ENCODE peak calls at places on chromosomes 3 and 15, in nine cellular contexts. D is heart right ventricle, T is lower leg skin, G is kidney epithelial cell, I is fibroblast of pulmonary artery, J is fibroblast of lung, S is mesendoderm, K is upper lobe of right lung, A is A549. C is an unnamed sample.

GRCh38 chr3:56180433-56180832 is 287.8 kb downstream of the ERC2 start:
- DNase-seq in D (no peak), T (no peak), G (no peak), I (no peak), J (no peak), S (no peak), K (no peak), A (no peak), C (no peak)

GRCh38 chr3:156763931-156764720 is 62.0 kb upstream of the LEKR1 start:
- DNase-seq in D (no peak), T (no peak), G (no peak), I (no peak), J (no peak), S (no peak), K (no peak), A (no peak), C (no peak)

GRCh38 chr3:151305081-151305777 is 11.4 kb downstream of the GPR87 start:
- DNase-seq in D (no peak), T (peak; percentile 81), G (peak; percentile 97), I (peak; percentile 98), J (peak; percentile 99), S (peak; percentile 99), K (peak; percentile 73), A (peak; percentile 82), C (peak; percentile 94)

GRCh38 chr3:27659279-27660021 is 62.7 kb downstream of the EOMES start:
- DNase-seq in D (peak; percentile 62), T (no peak), G (no peak), I (peak; percentile 65), J (peak; percentile 34), S (peak; percentile 70), K (peak; percentile 79), A (peak; percentile 77), C (peak; percentile 71)

GRCh38 chr3:69353492-69353891 is 32.4 kb downstream of the FRMD4B start:
- DNase-seq in D (peak; percentile 42), T (no peak), G (no peak), I (peak; percentile 59), J (no peak), S (no peak), K (peak; percentile 77), A (no peak), C (peak; percentile 55)

GRCh38 chr3:12185172-12185710 is 26.5 kb upstream of the TIMP4 start:
- DNase-seq in D (no peak), T (no peak), G (no peak), I (no peak), J (no peak), S (no peak), K (no peak), A (no peak), C (no peak)

GRCh38 chr3:5022966-5023776 is 43.9 kb downstream of the BHLHE40 start:
- DNase-seq in D (no peak), T (no peak), G (peak; percentile 99), I (peak; percentile 98), J (peak; percentile 100), S (peak; percentile 98), K (no peak), A (peak; percentile 99), C (peak; percentile 92)

GRCh38 chr15:100716456-100717085 is 114.2 kb downstream of the ASB7 start:
- DNase-seq in D (no peak), T (no peak), G (no peak), I (no peak), J (no peak), S (no peak), K (no peak), A (no peak), C (no peak)

GRCh38 chr3:87674397-87675161 is 384.2 kb downstream of the CGGBP1 start:
- DNase-seq in D (no peak), T (no peak), G (no peak), I (no peak), J (no peak), S (no peak), K (no peak), A (no peak), C (no peak)

GRCh38 chr3:187964759-187965158 is 189.2 kb upstream of the LPP start:
- DNase-seq in D (no peak), T (no peak), G (no peak), I (no peak), J (no peak), S (no peak), K (no peak), A (no peak), C (no peak)

GRCh38 chr15:64478863-64479262 is 18.5 kb downstream of the ZNF609 start:
- DNase-seq in D (no peak), T (no peak), G (no peak), I (peak; percentile 24), J (no peak), S (no peak), K (no peak), A (peak; percentile 11), C (no peak)

GRCh38 chr3:107382626-107383025 is 5.4 kb downstream of the CCDC54 start:
- DNase-seq in D (no peak), T (no peak), G (no peak), I (no peak), J (no peak), S (no peak), K (no peak), A (no peak), C (no peak)

GRCh38 chr15:55789066-55789660 is 46.2 kb upstream of the PRTG start:
- DNase-seq in D (peak; percentile 38), T (no peak), G (no peak), I (no peak), J (no peak), S (peak; percentile 69), K (no peak), A (peak; percentile 56), C (no peak)

GRCh38 chr3:69426905-69427304 is 41.0 kb upstream of the FRMD4B start:
- DNase-seq in D (no peak), T (no peak), G (no peak), I (peak; percentile 17), J (no peak), S (no peak), K (no peak), A (no peak), C (no peak)

GRCh38 chr15:101397521-101398003 is 91.9 kb downstream of the PCSK6 start:
- DNase-seq in D (no peak), T (no peak), G (no peak), I (no peak), J (no peak), S (no peak), K (peak; percentile 56), A (no peak), C (no peak)

GRCh38 chr3:172044833-172045585 is 5.6 kb downstream of the FNDC3B start:
- DNase-seq in D (no peak), T (no peak), G (no peak), I (no peak), J (no peak), S (no peak), K (no peak), A (no peak), C (no peak)

GRCh38 chr3:172043766-172044165 is 4.4 kb downstream of the FNDC3B start:
- DNase-seq in D (no peak), T (no peak), G (no peak), I (no peak), J (no peak), S (no peak), K (no peak), A (no peak), C (no peak)

GRCh38 chr3:172040976-172041963 is 1.9 kb downstream of the FNDC3B start:
- DNase-seq in D (peak; percentile 20), T (no peak), G (no peak), I (peak; percentile 68), J (peak; percentile 58), S (peak; percentile 53), K (peak; percentile 66), A (peak; percentile 24), C (peak; percentile 67)

GRCh38 chr3:172042136-172042535 is 2.8 kb downstream of the FNDC3B start:
- DNase-seq in D (no peak), T (no peak), G (no peak), I (peak; percentile 52), J (peak; percentile 40), S (no peak), K (no peak), A (no peak), C (no peak)

GRCh38 chr3:172043233-172043632 is 3.9 kb downstream of the FNDC3B start:
- DNase-seq in D (no peak), T (no peak), G (no peak), I (no peak), J (no peak), S (no peak), K (no peak), A (no peak), C (no peak)
- H3K4me3 ChIP-seq in D (peak overlapping the region; percentile 93), T (no peak overlapping the region), G (no peak overlapping the region), I (peak overlapping the region; percentile 41), J (no peak overlapping the region), S (no peak overlapping the region), K (no peak overlapping the region), A (peak overlapping the region; percentile 99), C (no peak overlapping the region)

DNA sequence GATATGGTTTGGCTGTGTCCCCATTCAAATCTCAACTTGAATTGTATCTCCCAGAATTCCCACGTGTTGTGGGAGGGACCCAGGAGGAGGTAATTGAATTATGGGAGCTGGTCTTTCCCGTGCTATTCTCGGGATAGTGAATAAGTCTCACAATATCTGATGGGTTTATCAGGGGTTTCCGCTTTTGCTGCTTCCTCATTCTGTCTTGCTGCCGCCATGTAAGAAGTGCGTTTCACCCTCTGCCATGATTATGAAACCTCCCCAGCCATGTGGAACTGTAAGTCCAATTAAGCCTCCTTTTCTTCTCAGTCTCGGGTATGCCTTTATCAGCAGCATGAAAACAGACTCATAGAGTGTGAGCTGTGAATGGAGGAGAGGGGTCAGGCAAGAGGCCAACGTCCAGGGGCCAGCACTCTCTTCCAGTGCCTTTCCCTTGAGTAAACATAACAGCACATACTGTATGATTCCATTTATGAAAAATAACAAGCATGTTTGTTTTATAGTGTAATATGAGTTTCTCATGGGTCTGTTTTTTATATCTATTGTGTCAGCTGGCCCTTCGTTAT is 16.3 kb upstream of the LCTL start:
- DNase-seq in D (no peak), T (no peak), G (no peak), I (peak; percentile 59), J (no peak), S (no peak), K (no peak), A (no peak), C (no peak)
- H3K4me3 ChIP-seq in D (peak overlapping the region; percentile 14), T (no peak overlapping the region), G (no peak overlapping the region), I (peak overlapping the region; percentile 51), J (no peak overlapping the region), S (no peak overlapping the region), K (no peak overlapping the region), A (no peak overlapping the region), C (no peak overlapping the region)

DNA sequence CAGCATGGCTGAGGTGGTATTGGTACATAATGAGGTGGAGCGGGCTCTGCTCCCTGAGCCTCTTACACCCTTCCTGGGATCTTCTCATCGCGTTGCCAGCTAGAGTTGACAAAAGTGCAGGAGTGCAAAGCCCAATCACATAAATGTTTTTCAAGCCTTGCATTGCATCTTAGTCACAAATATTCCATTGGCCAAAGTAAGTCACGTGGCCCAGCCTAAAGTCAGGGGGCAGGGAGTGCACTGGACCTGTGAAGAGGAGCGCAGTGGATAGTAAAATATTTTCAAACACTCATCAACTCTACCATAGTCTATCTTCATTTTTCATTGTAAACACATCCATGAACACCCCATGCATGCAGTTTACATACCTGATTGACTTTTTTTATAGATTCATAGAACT is 329.8 kb upstream of the NR2E3 start:
- DNase-seq in D (no peak), T (no peak), G (no peak), I (no peak), J (no peak), S (no peak), K (no peak), A (no peak), C (no peak)
- H3K4me3 ChIP-seq in D (no peak overlapping the region), T (no peak overlapping the region), G (no peak overlapping the region), I (no peak overlapping the region), J (no peak overlapping the region), S (no peak overlapping the region), K (no peak overlapping the region), A (no peak overlapping the region), C (no peak overlapping the region)

GRCh38 chr3:58011580-58011979 is 3.4 kb downstream of the FLNB start:
- DNase-seq in D (no peak), T (no peak), G (no peak), I (no peak), J (no peak), S (no peak), K (no peak), A (no peak), C (no peak)
- H3K4me3 ChIP-seq in D (no peak overlapping the region), T (no peak overlapping the region), G (no peak overlapping the region), I (no peak overlapping the region), J (no peak overlapping the region), S (no peak overlapping the region), K (peak overlapping the region; percentile 66), A (peak overlapping the region; percentile 99), C (no peak overlapping the region)